ENCODE peak calls at places on chromosome 22, in four cellular contexts. F is thoracic aorta, U is transverse colon, V is IMR-90. G is an unnamed sample. For H3K4me1, the result is how much of the 10 kb centered on the place peaks cover.

GRCh38 chr22:44301039-44301438 is 11.7 kb downstream of the SHISAL1 start:
- DNase-seq in F (no peak), U (no peak), V (no peak), G (no peak)

GRCh38 chr22:48760481-48761238 is 1067.0 kb downstream of the BRD1 start:
- DNase-seq in F (no peak), U (no peak), V (no peak), G (peak)

GRCh38 chr22:28773461-28773867 is 969 bp downstream of the CCDC117 start:
- DNase-seq in F (no peak), U (no peak), V (peak), G (no peak)

GRCh38 chr22:44096736-44097135 is 72.6 kb downstream of the PARVB start:
- DNase-seq in F (no peak), U (no peak), V (no peak), G (no peak)

GRCh38 chr22:17746916-17747315 is 27.4 kb downstream of the BID start:
- DNase-seq in F (no peak), U (no peak), V (no peak), G (no peak)

GRCh38 chr22:23903328-23903971 is 9.3 kb downstream of the MIF start:
- DNase-seq in F (no peak), U (no peak), V (peak), G (peak)

GRCh38 chr22:28656156-28656555 is 23.5 kb downstream of the TTC28 start:
- DNase-seq in F (no peak), U (no peak), V (no peak), G (no peak)

GRCh38 chr22:37669586-37669985 is 5.8 kb upstream of the LGALS1 start:
- DNase-seq in F (no peak), U (no peak), V (peak), G (no peak)

GRCh38 chr22:44276041-44276440 is 36.7 kb downstream of the SHISAL1 start:
- DNase-seq in F (no peak), U (no peak), V (no peak), G (no peak)

GRCh38 chr22:26066534-26066933 is 102.7 kb upstream of the SEZ6L start:
- DNase-seq in F (no peak), U (no peak), V (no peak), G (no peak)

GRCh38 chr22:26689553-26690301 is 32.3 kb downstream of the MIAT start:
- DNase-seq in F (no peak), U (no peak), V (no peak), G (no peak)

GRCh38 chr22:23820748-23821211 is 18.0 kb downstream of the DERL3 start:
- DNase-seq in F (no peak), U (no peak), V (no peak), G (no peak)

GRCh38 chr22:40396882-40397281 is 26.5 kb downstream of the SGSM3 start:
- DNase-seq in F (no peak), U (peak), V (peak), G (no peak)

GRCh38 chr22:42714768-42715430 is 5.8 kb downstream of the A4GALT start:
- DNase-seq in F (no peak), U (no peak), V (no peak), G (no peak)

GRCh38 chr22:50260801-50261614 is 475 bp downstream of the MAPK12 start:
- DNase-seq in F (no peak), U (no peak), V (peak), G (no peak)

GRCh38 chr22:24323695-24324094 is 53.1 kb downstream of the SPECC1L start:
- DNase-seq in F (no peak), U (no peak), V (no peak), G (no peak)

GRCh38 chr22:49230194-49230577 is 597.5 kb downstream of the BRD1 start:
- DNase-seq in F (no peak), U (no peak), V (no peak), G (no peak)

GRCh38 chr22:45200862-45201511 is 37.3 kb downstream of the NUP50 start:
- DNase-seq in F (no peak), U (no peak), V (peak), G (no peak)

GRCh38 chr22:46769191-46769675 is 6.8 kb downstream of the TBC1D22A start:
- DNase-seq in F (no peak), U (no peak), V (no peak), G (no peak)

GRCh38 chr22:49899530-49899929 is 18.7 kb downstream of the ALG12 start:
- DNase-seq in F (no peak), U (no peak), V (no peak), G (no peak)

GRCh38 chr22:37905534-37906363 is at the start of gene MICALL1:
- DNase-seq in F (no peak), U (peak), V (peak), G (peak)

GRCh38 chr22:47567741-47568140 is 805.3 kb downstream of the TBC1D22A start:
- DNase-seq in F (no peak), U (no peak), V (no peak), G (no peak)

GRCh38 chr22:28826921-28827320 is 26.6 kb upstream of the XBP1 start:
- DNase-seq in F (no peak), U (no peak), V (no peak), G (no peak)

GRCh38 chr22:48979482-48979881 is 848.2 kb downstream of the BRD1 start:
- DNase-seq in F (no peak), U (no peak), V (no peak), G (no peak)

GRCh38 chr22:37018815-37019308 is 385 bp downstream of the TST start:
- DNase-seq in F (no peak), U (peak), V (peak), G (peak)

GRCh38 chr22:43945632-43946390 is 9.4 kb upstream of the SAMM50 start:
- DNase-seq in F (no peak), U (peak), V (peak), G (peak)

GRCh38 chr22:20524004-20524481 is 16.6 kb downstream of the MED15 start:
- DNase-seq in F (no peak), U (no peak), V (peak), G (no peak)

GRCh38 chr22:43185860-43186261 is 1.1 kb downstream of the TTLL12 start:
- DNase-seq in F (no peak), U (peak), V (peak), G (no peak)

GRCh38 chr22:46707305-46707704 is 30.7 kb downstream of the CERK start:
- DNase-seq in F (no peak), U (no peak), V (no peak), G (no peak)

GRCh38 chr22:50695421-50696250 is 23.0 kb downstream of the SHANK3 start:
- DNase-seq in F (no peak), U (no peak), V (no peak), G (no peak)

GRCh38 chr22:39242809-39243442 is 1.9 kb downstream of the PDGFB start:
- DNase-seq in F (no peak), U (no peak), V (no peak), G (no peak)

GRCh38 chr22:38176170-38176741 is 5.4 kb downstream of the PLA2G6 start:
- DNase-seq in F (no peak), U (peak), V (peak), G (peak)

GRCh38 chr22:24068377-24068680 is 57.2 kb downstream of the CABIN1 start:
- DNase-seq in F (no peak), U (no peak), V (no peak), G (no peak)

DNA sequence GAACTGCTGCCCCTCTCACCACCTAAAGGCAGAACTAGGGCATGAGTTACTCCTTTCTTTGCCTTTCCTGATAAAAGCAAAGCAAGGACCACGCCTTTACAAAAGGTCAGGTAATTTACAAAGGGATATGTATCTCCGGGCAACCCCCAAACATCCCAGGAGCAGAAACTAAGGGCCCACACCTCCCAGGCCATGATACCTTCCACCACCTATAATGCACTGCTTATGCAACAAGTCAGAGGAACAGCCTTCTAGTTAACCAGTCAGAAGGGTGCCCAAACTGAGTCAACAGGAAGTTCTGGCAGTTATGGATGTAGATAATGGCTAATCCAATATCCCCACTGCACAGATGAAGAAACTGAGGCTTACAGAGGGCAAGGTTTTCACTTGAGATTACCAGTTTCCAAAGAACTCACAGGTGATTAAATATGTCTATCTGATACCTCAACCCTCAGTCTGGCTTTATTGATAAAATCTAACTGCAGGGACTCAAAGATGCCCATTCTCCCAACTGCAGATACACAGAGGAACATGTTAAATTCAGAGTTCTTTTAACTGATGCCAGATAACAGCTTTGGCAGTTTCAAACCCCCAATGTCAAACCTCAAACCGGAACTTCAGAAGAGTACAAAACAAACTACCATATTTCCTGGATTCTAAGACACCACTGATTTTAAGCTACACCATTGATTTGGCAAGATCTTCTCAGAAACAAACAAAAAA is 16.8 kb upstream of the CASTOR1 start:
- DNase-seq in F (no peak), U (no peak), V (no peak), G (no peak)
- H3K4me1 ChIP-seq in F (half or more), U (half or more), V (under half), G (half or more)

GRCh38 chr22:33850227-33850626 is 70.0 kb downstream of the LARGE1 start:
- DNase-seq in F (no peak), U (no peak), V (no peak), G (no peak)

GRCh38 chr22:33851240-33851639 is 69.0 kb downstream of the LARGE1 start:
- DNase-seq in F (no peak), U (no peak), V (peak), G (no peak)

GRCh38 chr22:33850724-33851123 is 69.6 kb downstream of the LARGE1 start:
- DNase-seq in F (no peak), U (no peak), V (no peak), G (no peak)

GRCh38 chr22:33853200-33854097 is 66.8 kb downstream of the LARGE1 start:
- DNase-seq in F (no peak), U (peak), V (peak), G (peak)

DNA sequence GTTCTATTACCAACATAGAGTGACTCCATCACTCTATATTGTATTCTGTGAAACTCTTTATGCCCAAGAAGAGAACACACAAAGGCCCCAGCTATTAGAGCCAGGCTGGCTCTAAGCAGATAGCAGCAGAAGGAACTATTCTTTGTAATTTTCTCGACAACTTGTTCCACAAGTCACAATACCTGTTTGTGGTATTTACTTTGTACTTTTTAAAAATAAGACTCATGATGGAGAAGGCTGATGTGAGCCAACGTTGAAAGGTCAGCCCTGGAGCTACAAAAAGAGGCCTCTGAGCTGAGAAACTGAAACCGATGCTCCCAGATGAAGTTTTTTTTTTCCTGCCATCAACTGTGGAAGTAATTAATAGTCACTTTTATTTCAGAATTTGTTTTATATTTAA is 68.3 kb downstream of the LARGE1 start:
- DNase-seq in F (no peak), U (no peak), V (no peak), G (no peak)
- H3K4me1 ChIP-seq in F (under half), U (under half), V (under half), G (under half)

DNA sequence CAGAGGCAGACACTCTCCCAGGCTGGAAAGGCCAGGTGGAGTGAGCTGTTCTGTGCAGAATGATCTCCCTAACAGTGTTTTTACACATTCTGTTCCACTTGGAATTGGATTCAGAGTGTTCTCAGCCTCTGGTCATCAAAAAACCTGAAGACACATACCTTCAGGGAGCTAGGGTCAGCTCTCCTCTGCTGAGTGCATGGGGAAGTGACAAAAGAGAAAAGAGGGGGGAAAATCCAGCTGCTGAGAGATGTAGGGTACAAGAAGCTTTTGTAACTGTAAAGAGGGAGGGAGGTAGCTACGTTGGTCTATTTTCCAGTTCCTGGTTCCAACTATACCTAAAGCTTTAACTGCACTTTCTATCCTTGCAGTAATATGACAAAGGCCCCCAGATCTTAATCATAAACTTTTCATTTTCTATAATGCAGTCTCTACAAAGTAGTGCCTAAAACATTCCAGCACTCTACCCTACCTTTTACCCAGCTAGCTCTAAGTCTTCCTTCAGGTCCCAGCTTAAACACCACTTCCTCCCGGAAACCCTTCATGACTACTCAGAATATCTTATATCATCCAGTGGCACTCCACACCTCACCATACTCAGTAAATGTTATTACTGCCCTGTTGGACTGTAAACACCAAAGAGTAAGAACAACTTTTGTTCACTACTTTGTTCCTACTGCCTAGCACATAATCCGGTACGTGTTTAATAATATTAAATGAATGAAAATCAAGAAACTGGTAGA is 9.2 kb downstream of the MAPK1 start:
- DNase-seq in F (no peak), U (no peak), V (no peak), G (no peak)
- H3K4me1 ChIP-seq in F (half or more), U (under half), V (under half), G (half or more)

GRCh38 chr22:22814666-22815396 is 72.8 kb upstream of the IGLL5 start:
- DNase-seq in F (no peak), U (no peak), V (no peak), G (no peak)

GRCh38 chr22:22816766-22817410 is 70.7 kb upstream of the IGLL5 start:
- DNase-seq in F (no peak), U (no peak), V (no peak), G (no peak)

GRCh38 chr22:22815397-22816170 is 72.0 kb upstream of the IGLL5 start:
- DNase-seq in F (no peak), U (no peak), V (no peak), G (no peak)

GRCh38 chr22:22817468-22818201 is 70.0 kb upstream of the IGLL5 start:
- DNase-seq in F (no peak), U (no peak), V (no peak), G (no peak)

DNA sequence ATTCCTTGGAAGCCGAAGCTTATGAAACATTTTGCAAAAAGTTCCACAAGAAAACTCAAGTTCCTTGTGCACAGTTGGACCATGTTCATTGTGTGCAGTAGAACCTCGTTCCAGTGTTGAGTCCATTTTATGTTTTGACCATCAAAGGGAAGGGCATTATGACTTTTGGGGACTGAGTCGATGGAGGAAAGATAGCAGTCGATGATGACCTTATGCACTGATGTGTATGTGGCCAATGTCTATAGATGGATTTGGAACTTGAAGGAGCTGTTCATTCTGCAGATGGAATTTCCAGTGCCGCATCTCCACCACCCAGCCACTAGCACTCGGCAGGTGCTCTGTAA is 71.5 kb upstream of the IGLL5 start:
- DNase-seq in F (no peak), U (no peak), V (no peak), G (no peak)
- H3K4me1 ChIP-seq in F (under half), U (under half), V (under half), G (under half)

DNA sequence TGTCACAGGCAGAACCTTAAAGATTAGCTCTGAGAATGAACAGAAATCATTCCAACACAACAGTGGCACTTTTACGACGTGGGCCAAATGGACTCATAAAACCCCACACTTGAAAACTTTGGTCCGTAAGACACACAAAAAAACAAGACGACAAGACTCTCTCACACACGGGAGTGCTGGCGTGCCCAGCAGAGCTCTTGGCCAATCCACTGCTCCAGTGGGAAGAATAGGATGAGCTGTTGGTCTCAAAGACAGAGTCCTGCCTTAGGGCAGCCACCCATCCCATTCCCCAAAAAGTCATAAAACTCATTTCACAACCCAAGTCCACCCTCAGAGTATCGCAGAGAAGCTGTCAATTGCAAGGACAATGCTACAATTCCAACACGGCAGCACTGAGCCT is 18.2 kb downstream of the LARGE1 start:
- DNase-seq in F (no peak), U (no peak), V (no peak), G (no peak)
- H3K4me1 ChIP-seq in F (under half), U (under half), V (under half), G (under half)

G was measured in tibial artery.